ENCODE peak calls at places on chromosomes 5 and 9, in five cellular contexts. One of them, this sample, is unnamed.

GRCh38 chr5:45484781-45485180 is 211.4 kb downstream of the HCN1 start:
- DNase-seq in cardiac fibroblast: no peak
- DNase-seq in tibial artery: no peak
- DNase-seq in brain microvascular endothelial cell: no peak
- DNase-seq in neural progenitor cell: no peak
- DNase-seq in this sample: no peak

GRCh38 chr5:1763960-1764605 is 35.6 kb downstream of the MRPL36 start:
- DNase-seq in cardiac fibroblast: no peak
- DNase-seq in tibial artery: no peak
- DNase-seq in brain microvascular endothelial cell: no peak
- DNase-seq in neural progenitor cell: no peak
- DNase-seq in this sample: no peak

GRCh38 chr9:98375138-98375726 is 119.8 kb upstream of the TBC1D2 start:
- DNase-seq in cardiac fibroblast: peak
- DNase-seq in tibial artery: no peak
- DNase-seq in brain microvascular endothelial cell: peak
- DNase-seq in neural progenitor cell: no peak
- DNase-seq in this sample: no peak

GRCh38 chr5:181114844-181115778 is 15.9 kb downstream of the OR2V1 start:
- DNase-seq in cardiac fibroblast: no peak
- DNase-seq in tibial artery: peak
- DNase-seq in brain microvascular endothelial cell: peak
- DNase-seq in neural progenitor cell: peak
- DNase-seq in this sample: no peak

GRCh38 chr9:34989946-34990635 is 546 bp downstream of the DNAJB5 start:
- DNase-seq in cardiac fibroblast: peak
- DNase-seq in tibial artery: peak
- DNase-seq in brain microvascular endothelial cell: no peak
- DNase-seq in neural progenitor cell: peak
- DNase-seq in this sample: no peak

GRCh38 chr5:142627371-142628217 is 58.3 kb downstream of the FGF1 start:
- DNase-seq in cardiac fibroblast: no peak
- DNase-seq in tibial artery: no peak
- DNase-seq in brain microvascular endothelial cell: no peak
- DNase-seq in neural progenitor cell: no peak
- DNase-seq in this sample: no peak

GRCh38 chr5:32928761-32929160 is 217.6 kb downstream of the NPR3 start:
- DNase-seq in cardiac fibroblast: no peak
- DNase-seq in tibial artery: no peak
- DNase-seq in brain microvascular endothelial cell: peak
- DNase-seq in neural progenitor cell: no peak
- DNase-seq in this sample: no peak

GRCh38 chr9:135783540-135784245 is 81.7 kb downstream of the KCNT1 start:
- DNase-seq in cardiac fibroblast: no peak
- DNase-seq in tibial artery: no peak
- DNase-seq in brain microvascular endothelial cell: no peak
- DNase-seq in neural progenitor cell: peak
- DNase-seq in this sample: no peak

GRCh38 chr5:138274189-138274853 is at the start of gene GFRA3:
- DNase-seq in cardiac fibroblast: peak
- DNase-seq in tibial artery: no peak
- DNase-seq in brain microvascular endothelial cell: no peak
- DNase-seq in neural progenitor cell: peak
- DNase-seq in this sample: no peak

GRCh38 chr5:6766558-6767191 is 53.4 kb downstream of the TENT4A start:
- DNase-seq in cardiac fibroblast: peak
- DNase-seq in tibial artery: peak
- DNase-seq in brain microvascular endothelial cell: peak
- DNase-seq in neural progenitor cell: no peak
- DNase-seq in this sample: no peak

GRCh38 chr5:142106061-142106460 is 2.5 kb upstream of the NDFIP1 start:
- DNase-seq in cardiac fibroblast: peak
- DNase-seq in tibial artery: peak
- DNase-seq in brain microvascular endothelial cell: no peak
- DNase-seq in neural progenitor cell: no peak
- DNase-seq in this sample: no peak

GRCh38 chr9:95341262-95342011 is 23.9 kb upstream of the FANCC start:
- DNase-seq in cardiac fibroblast: peak
- DNase-seq in tibial artery: no peak
- DNase-seq in brain microvascular endothelial cell: no peak
- DNase-seq in neural progenitor cell: peak
- DNase-seq in this sample: peak

GRCh38 chr5:5069851-5070250 is 70.3 kb upstream of the ADAMTS16 start:
- DNase-seq in cardiac fibroblast: no peak
- DNase-seq in tibial artery: no peak
- DNase-seq in brain microvascular endothelial cell: no peak
- DNase-seq in neural progenitor cell: no peak
- DNase-seq in this sample: no peak

GRCh38 chr9:35604578-35605335 is at the start of gene TESK1:
- DNase-seq in cardiac fibroblast: peak
- DNase-seq in tibial artery: peak
- DNase-seq in brain microvascular endothelial cell: peak
- DNase-seq in neural progenitor cell: peak
- DNase-seq in this sample: no peak

GRCh38 chr5:159094745-159095144 is 5.0 kb downstream of the EBF1 start:
- DNase-seq in cardiac fibroblast: peak
- DNase-seq in tibial artery: peak
- DNase-seq in brain microvascular endothelial cell: peak
- DNase-seq in neural progenitor cell: peak
- DNase-seq in this sample: peak

GRCh38 chr5:115831163-115831768 is 10.1 kb downstream of the ATG12 start:
- DNase-seq in cardiac fibroblast: peak
- DNase-seq in tibial artery: no peak
- DNase-seq in brain microvascular endothelial cell: no peak
- DNase-seq in neural progenitor cell: peak
- DNase-seq in this sample: no peak

GRCh38 chr5:3126639-3127038 is 375.2 kb upstream of the IRX2 start:
- DNase-seq in cardiac fibroblast: no peak
- DNase-seq in tibial artery: no peak
- DNase-seq in brain microvascular endothelial cell: no peak
- DNase-seq in neural progenitor cell: no peak
- DNase-seq in this sample: no peak

DNA sequence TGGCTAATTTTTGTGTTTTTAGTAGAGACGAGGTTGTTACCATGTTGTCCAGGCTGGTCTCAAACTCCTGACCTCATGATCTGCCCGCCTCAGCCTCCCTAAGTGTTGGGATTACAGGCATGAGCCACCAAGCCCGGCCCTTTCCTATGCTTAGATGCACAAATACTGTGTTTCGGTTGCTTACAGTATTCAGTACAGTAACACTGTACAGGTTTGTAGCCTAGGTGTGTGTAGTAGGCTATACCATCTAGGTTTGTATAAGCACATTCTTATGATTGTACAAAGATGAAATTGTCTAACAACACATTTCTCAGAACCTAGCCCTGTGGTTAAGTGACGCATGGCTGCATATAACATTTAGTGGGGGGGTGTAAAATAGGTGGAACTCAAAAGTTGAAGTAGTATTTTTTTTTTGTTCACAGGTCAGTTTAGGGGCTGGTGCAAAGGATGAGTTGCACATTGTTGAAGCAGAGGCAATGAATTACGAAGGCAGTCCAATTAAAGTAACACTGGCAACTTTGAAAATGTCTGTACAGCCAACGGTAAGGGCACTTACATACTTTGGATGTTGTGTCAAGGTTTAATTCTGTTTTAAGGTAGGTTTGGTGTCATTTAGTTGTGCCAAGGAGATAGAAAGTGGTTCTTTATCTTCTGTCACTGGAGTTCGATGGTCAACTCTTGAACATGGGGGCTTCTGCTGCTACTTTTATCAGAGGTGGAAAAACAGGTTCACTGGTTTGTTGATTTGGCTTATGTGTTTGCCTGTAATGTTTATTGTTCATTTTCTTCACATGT is 3.4 kb downstream of the NPM1 start:
- DNase-seq in cardiac fibroblast: no peak
- DNase-seq in tibial artery: no peak
- DNase-seq in brain microvascular endothelial cell: no peak
- DNase-seq in neural progenitor cell: no peak
- DNase-seq in this sample: no peak
- H3K4me3 ChIP-seq in cardiac fibroblast: no peak
- H3K4me3 ChIP-seq in tibial artery: no peak
- H3K4me3 ChIP-seq in brain microvascular endothelial cell: peak
- H3K4me3 ChIP-seq in neural progenitor cell: peak
- H3K4me3 ChIP-seq in this sample: no peak

DNA sequence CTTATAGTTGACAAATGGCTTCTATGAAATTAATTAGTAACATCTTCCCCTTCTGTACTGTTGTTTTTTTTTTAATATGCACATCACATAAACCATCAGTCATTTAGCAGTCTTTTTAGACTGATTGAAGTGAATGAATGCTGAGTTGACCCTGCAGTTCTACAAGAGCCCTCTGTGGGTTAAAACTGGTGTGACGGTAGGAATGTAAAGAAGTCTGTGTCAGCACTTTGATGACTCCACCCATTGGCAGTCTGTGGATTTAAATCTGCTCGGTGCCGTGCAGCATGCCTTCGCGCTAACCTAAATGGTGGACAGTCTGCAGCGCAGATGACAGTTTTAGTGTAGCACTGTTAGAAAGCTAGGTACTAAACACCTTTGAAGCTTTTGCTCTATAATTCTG is 3.1 kb downstream of the GTF3C4 start:
- DNase-seq in cardiac fibroblast: peak
- DNase-seq in tibial artery: no peak
- DNase-seq in brain microvascular endothelial cell: peak
- DNase-seq in neural progenitor cell: peak
- DNase-seq in this sample: peak
- TF ChIP-seq CTCF in cardiac fibroblast: peak
- TF ChIP-seq CTCF in tibial artery: no peak
- TF ChIP-seq CTCF in brain microvascular endothelial cell: peak
- TF ChIP-seq CTCF in neural progenitor cell: peak
- TF ChIP-seq CTCF in this sample: peak

DNA sequence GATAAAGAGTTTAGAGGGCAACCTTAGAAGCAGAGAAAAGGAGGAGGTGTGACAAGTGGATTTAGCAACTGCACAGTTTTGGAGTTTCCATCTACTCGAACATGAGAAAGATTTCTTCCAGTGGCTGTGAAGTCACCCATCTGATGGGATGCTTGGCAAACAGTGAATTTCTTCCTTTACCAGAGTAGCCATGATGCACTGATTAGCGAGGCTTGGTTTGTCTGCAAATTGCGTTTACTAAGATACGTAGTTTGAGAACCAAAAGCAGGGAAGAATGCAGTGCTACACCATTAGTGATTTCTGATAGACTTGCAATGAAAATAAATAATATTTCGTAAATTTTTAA is 813 bp upstream of the STARD4 start:
- DNase-seq in cardiac fibroblast: no peak
- DNase-seq in tibial artery: no peak
- DNase-seq in brain microvascular endothelial cell: no peak
- DNase-seq in neural progenitor cell: no peak
- DNase-seq in this sample: no peak
- H3K4me3 ChIP-seq in cardiac fibroblast: peak
- H3K4me3 ChIP-seq in tibial artery: peak
- H3K4me3 ChIP-seq in brain microvascular endothelial cell: peak
- H3K4me3 ChIP-seq in neural progenitor cell: peak
- H3K4me3 ChIP-seq in this sample: peak

GRCh38 chr9:103928452-103928851 is 165.7 kb upstream of the SMC2 start:
- DNase-seq in cardiac fibroblast: no peak
- DNase-seq in tibial artery: no peak
- DNase-seq in brain microvascular endothelial cell: no peak
- DNase-seq in neural progenitor cell: no peak
- DNase-seq in this sample: no peak
- TF ChIP-seq CTCF in cardiac fibroblast: no peak
- TF ChIP-seq CTCF in tibial artery: no peak
- TF ChIP-seq CTCF in brain microvascular endothelial cell: no peak
- TF ChIP-seq CTCF in neural progenitor cell: no peak
- TF ChIP-seq CTCF in this sample: no peak

DNA sequence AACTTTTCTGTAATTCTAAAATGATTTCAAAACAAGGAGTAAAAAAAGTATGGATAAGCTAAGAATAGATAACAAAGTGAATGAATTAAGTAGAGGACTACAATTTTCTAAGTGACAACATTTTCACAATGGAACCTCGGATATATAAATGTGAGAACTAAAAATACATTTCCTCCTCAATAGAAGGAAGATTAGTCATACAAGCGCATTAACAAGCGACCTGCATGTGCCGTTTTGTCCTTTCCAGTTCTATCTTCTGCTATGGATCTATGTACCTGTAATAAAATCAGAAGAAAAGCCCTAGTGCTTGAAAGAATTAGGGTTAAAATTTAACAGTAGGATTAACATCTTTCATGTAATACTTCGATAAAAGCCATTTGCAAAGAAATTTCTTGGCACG is 216.4 kb upstream of the EFNA5 start:
- DNase-seq in cardiac fibroblast: no peak
- DNase-seq in tibial artery: no peak
- DNase-seq in brain microvascular endothelial cell: no peak
- DNase-seq in neural progenitor cell: no peak
- DNase-seq in this sample: no peak
- H3K4me3 ChIP-seq in cardiac fibroblast: no peak
- H3K4me3 ChIP-seq in tibial artery: no peak
- H3K4me3 ChIP-seq in brain microvascular endothelial cell: no peak
- H3K4me3 ChIP-seq in neural progenitor cell: no peak
- H3K4me3 ChIP-seq in this sample: no peak

GRCh38 chr9:121376214-121376830 is 6.3 kb upstream of the STOM start:
- DNase-seq in cardiac fibroblast: peak
- DNase-seq in tibial artery: no peak
- DNase-seq in brain microvascular endothelial cell: no peak
- DNase-seq in neural progenitor cell: no peak
- DNase-seq in this sample: no peak
- TF ChIP-seq CTCF in cardiac fibroblast: peak
- TF ChIP-seq CTCF in tibial artery: peak
- TF ChIP-seq CTCF in brain microvascular endothelial cell: peak
- TF ChIP-seq CTCF in neural progenitor cell: peak
- TF ChIP-seq CTCF in this sample: no peak

GRCh38 chr5:151216781-151217180 is 7.1 kb downstream of the CCDC69 start:
- DNase-seq in cardiac fibroblast: no peak
- DNase-seq in tibial artery: no peak
- DNase-seq in brain microvascular endothelial cell: no peak
- DNase-seq in neural progenitor cell: no peak
- DNase-seq in this sample: no peak

GRCh38 chr5:151219789-151220188 is 4.1 kb downstream of the CCDC69 start:
- DNase-seq in cardiac fibroblast: peak
- DNase-seq in tibial artery: no peak
- DNase-seq in brain microvascular endothelial cell: no peak
- DNase-seq in neural progenitor cell: no peak
- DNase-seq in this sample: no peak

GRCh38 chr5:151215546-151215880 is 8.4 kb downstream of the CCDC69 start:
- DNase-seq in cardiac fibroblast: no peak
- DNase-seq in tibial artery: no peak
- DNase-seq in brain microvascular endothelial cell: no peak
- DNase-seq in neural progenitor cell: no peak
- DNase-seq in this sample: no peak

GRCh38 chr5:151219138-151219537 is 4.8 kb downstream of the CCDC69 start:
- DNase-seq in cardiac fibroblast: no peak
- DNase-seq in tibial artery: no peak
- DNase-seq in brain microvascular endothelial cell: no peak
- DNase-seq in neural progenitor cell: no peak
- DNase-seq in this sample: no peak

GRCh38 chr5:151218177-151218576 is 5.7 kb downstream of the CCDC69 start:
- DNase-seq in cardiac fibroblast: no peak
- DNase-seq in tibial artery: no peak
- DNase-seq in brain microvascular endothelial cell: no peak
- DNase-seq in neural progenitor cell: no peak
- DNase-seq in this sample: no peak
- H3K4me3 ChIP-seq in cardiac fibroblast: no peak
- H3K4me3 ChIP-seq in tibial artery: no peak
- H3K4me3 ChIP-seq in brain microvascular endothelial cell: no peak
- H3K4me3 ChIP-seq in neural progenitor cell: no peak
- H3K4me3 ChIP-seq in this sample: no peak

GRCh38 chr9:90871327-90871935 is 69.8 kb downstream of the SYK start:
- DNase-seq in cardiac fibroblast: no peak
- DNase-seq in tibial artery: no peak
- DNase-seq in brain microvascular endothelial cell: no peak
- DNase-seq in neural progenitor cell: no peak
- DNase-seq in this sample: no peak
- TF ChIP-seq CTCF in cardiac fibroblast: no peak
- TF ChIP-seq CTCF in tibial artery: no peak
- TF ChIP-seq CTCF in brain microvascular endothelial cell: no peak
- TF ChIP-seq CTCF in neural progenitor cell: no peak
- TF ChIP-seq CTCF in this sample: no peak